ENCODE peak calls at places on chromosome 7, in five cellular contexts. W, T, D, X and Q are unnamed samples.

GRCh38 chr7:17266559-17266958 is 31.9 kb upstream of the AHR start:
- DNase-seq in W (no peak), D (no peak), X (no peak), T (no peak), Q (no peak)

GRCh38 chr7:107506683-107507339 is 37.0 kb downstream of the GPR22 start:
- DNase-seq in W (no peak), X (peak; percentile 51), T (peak; percentile 11), D (no peak), Q (no peak)

GRCh38 chr7:112233048-112233697 is 26.7 kb downstream of the ZNF277 start:
- DNase-seq in D (no peak), X (no peak), T (no peak), W (no peak), Q (no peak)

GRCh38 chr7:50369408-50370026 is 65.0 kb downstream of the IKZF1 start:
- DNase-seq in X (no peak), T (no peak), W (peak; percentile 85), D (no peak), Q (no peak)

GRCh38 chr7:142303650-142304049 is 45.8 kb upstream of the PRSS58 start:
- DNase-seq in W (peak; percentile 83), D (no peak), T (no peak), X (no peak), Q (no peak)

GRCh38 chr7:93156884-93157283 is 8.7 kb upstream of the SAMD9L start:
- DNase-seq in X (no peak), W (no peak), D (peak; percentile 16), T (no peak), Q (no peak)

GRCh38 chr7:117975436-117975835 is 102.2 kb upstream of the CTTNBP2 start:
- DNase-seq in T (no peak), D (no peak), W (no peak), X (peak; percentile 29), Q (no peak)

GRCh38 chr7:129041142-129041928 is 13.6 kb downstream of the TNPO3 start:
- DNase-seq in X (no peak), D (no peak), W (peak; percentile 25), T (no peak), Q (no peak)

GRCh38 chr7:157588271-157588589 is 251.4 kb downstream of the DNAJB6 start:
- DNase-seq in W (no peak), D (no peak), X (no peak), T (no peak), Q (no peak)

GRCh38 chr7:68503400-68503799 is 1094.9 kb upstream of the AUTS2 start:
- DNase-seq in T (no peak), W (no peak), D (no peak), X (no peak), Q (no peak)

GRCh38 chr7:20260219-20260618 is 43.0 kb upstream of the MACC1 start:
- DNase-seq in X (no peak), T (peak; percentile 24), D (peak; percentile 98), W (no peak), Q (peak; percentile 18)

GRCh38 chr7:27992092-27992491 is 188.5 kb downstream of the JAZF1 start:
- DNase-seq in X (no peak), D (peak; percentile 23), T (no peak), W (no peak), Q (peak; percentile 7)

GRCh38 chr7:36651404-36651803 is 72.9 kb downstream of the AOAH start:
- DNase-seq in D (peak; percentile 45), X (no peak), W (no peak), T (no peak), Q (peak; percentile 73)

GRCh38 chr7:135317676-135318326 is 84.2 kb downstream of the STRA8 start:
- DNase-seq in W (peak; percentile 20), X (peak; percentile 57), D (no peak), T (no peak), Q (no peak)

GRCh38 chr7:24425664-24426063 is 141.7 kb downstream of the NPY start:
- DNase-seq in X (no peak), W (peak; percentile 56), D (no peak), T (no peak), Q (no peak)

GRCh38 chr7:153258686-153259085 is 499.1 kb downstream of the ACTR3B start:
- DNase-seq in X (no peak), T (no peak), W (peak; percentile 0), D (no peak), Q (no peak)

GRCh38 chr7:462173-463103 is 57.2 kb downstream of the PDGFA start:
- DNase-seq in W (no peak), D (no peak), T (no peak), X (no peak), Q (no peak)

GRCh38 chr7:111089822-111090426 is 1.0 kb upstream of the LRRN3 start:
- DNase-seq in D (no peak), W (peak; percentile 78), T (no peak), X (no peak), Q (no peak)

GRCh38 chr7:149707448-149707886 is 65.9 kb downstream of the ZNF467 start:
- DNase-seq in W (no peak), T (no peak), X (no peak), D (no peak), Q (no peak)

GRCh38 chr7:2732388-2732787 is 44.4 kb downstream of the AMZ1 start:
- DNase-seq in D (no peak), X (no peak), T (no peak), W (no peak), Q (no peak)

GRCh38 chr7:33400214-33400538 is 270.8 kb downstream of the BBS9 start:
- DNase-seq in W (no peak), D (no peak), T (no peak), X (no peak), Q (no peak)

GRCh38 chr7:48301201-48301600 is 129.9 kb downstream of the ABCA13 start:
- DNase-seq in W (no peak), D (no peak), X (no peak), T (no peak), Q (no peak)

GRCh38 chr7:158735935-158736334 is 31.3 kb upstream of the NCAPG2 start:
- DNase-seq in T (no peak), W (no peak), D (no peak), X (no peak), Q (no peak)

GRCh38 chr7:40793132-40793531 is 658.3 kb downstream of the SUGCT start:
- DNase-seq in X (no peak), D (peak; percentile 53), W (no peak), T (no peak), Q (peak; percentile 69)

GRCh38 chr7:157544226-157544625 is 207.4 kb downstream of the DNAJB6 start:
- DNase-seq in X (no peak), T (no peak), D (no peak), W (no peak), Q (no peak)

GRCh38 chr7:135207739-135208416 is 3.4 kb downstream of the WDR91 start:
- DNase-seq in T (no peak), X (no peak), D (no peak), W (no peak), Q (no peak)

GRCh38 chr7:22582860-22583640 is 83.1 kb upstream of the STEAP1B start:
- DNase-seq in X (no peak), T (no peak), W (peak; percentile 77), D (peak; percentile 90), Q (no peak)

GRCh38 chr7:45721949-45722598 is 147.9 kb downstream of the ADCY1 start:
- DNase-seq in W (peak; percentile 30), X (no peak), D (no peak), T (no peak), Q (no peak)

GRCh38 chr7:50475340-50475739 is 25.2 kb upstream of the FIGNL1 start:
- DNase-seq in W (no peak), D (no peak), T (no peak), X (no peak), Q (no peak)

GRCh38 chr7:129110575-129111376 is 33.7 kb upstream of the TSPAN33 start:
- DNase-seq in D (no peak), X (peak; percentile 22), T (no peak), W (peak; percentile 73), Q (no peak)

GRCh38 chr7:123647106-123647730 is 8.4 kb upstream of the LMOD2 start:
- DNase-seq in W (no peak), X (no peak), T (no peak), D (no peak), Q (no peak)

GRCh38 chr7:44122529-44122928 is 819 bp downstream of the POLD2 start:
- DNase-seq in X (no peak), D (no peak), T (no peak), W (no peak), Q (no peak)

GRCh38 chr7:44119829-44120380 is 3.4 kb downstream of the POLD2 start:
- DNase-seq in D (no peak), T (no peak), W (no peak), X (no peak), Q (no peak)

GRCh38 chr7:44123190-44124003 is at the start of gene POLD2:
- DNase-seq in D (peak; percentile 87), T (peak; percentile 99), X (peak; percentile 97), W (peak; percentile 98), Q (peak; percentile 91)

GRCh38 chr7:44120395-44120794 is 3.0 kb downstream of the POLD2 start:
- DNase-seq in X (no peak), T (no peak), D (no peak), W (no peak), Q (no peak)

GRCh38 chr7:44121761-44122420 is 1.5 kb downstream of the POLD2 start:
- DNase-seq in X (no peak), D (no peak), W (no peak), T (no peak), Q (no peak)
- H3K4me3 ChIP-seq in X (no peak overlapping the region), D (peak overlapping the region; percentile 67), W (peak overlapping the region; percentile 75), T (peak overlapping the region; percentile 90), Q (peak overlapping the region; percentile 72)

GRCh38 chr7:95589766-95590165 is 6.5 kb downstream of the PDK4 start:
- DNase-seq in W (no peak), X (no peak), D (no peak), T (no peak), Q (no peak)
- H3K4me3 ChIP-seq in W (no peak overlapping the region), X (no peak overlapping the region), D (no peak overlapping the region), T (no peak overlapping the region), Q (no peak overlapping the region)

GRCh38 chr7:47266799-47267198 is 315.1 kb downstream of the TNS3 start:
- DNase-seq in X (no peak), D (no peak), W (no peak), T (no peak), Q (no peak)

GRCh38 chr7:47267346-47267745 is 314.6 kb downstream of the TNS3 start:
- DNase-seq in T (no peak), X (no peak), D (no peak), W (no peak), Q (no peak)

GRCh38 chr7:47266131-47266706 is 315.7 kb downstream of the TNS3 start:
- DNase-seq in D (peak; percentile 91), W (peak; percentile 77), X (peak; percentile 47), T (peak; percentile 48), Q (peak; percentile 54)

GRCh38 chr7:47269466-47269836 is 312.5 kb downstream of the TNS3 start:
- DNase-seq in W (no peak), T (no peak), X (no peak), D (no peak), Q (no peak)

GRCh38 chr7:47268826-47269465 is 313.0 kb downstream of the TNS3 start:
- DNase-seq in W (no peak), X (no peak), D (no peak), T (no peak), Q (no peak)
- H3K4me3 ChIP-seq in W (no peak overlapping the region), X (no peak overlapping the region), D (no peak overlapping the region), T (no peak overlapping the region), Q (no peak overlapping the region)

GRCh38 chr7:74061840-74062539 is 21.6 kb upstream of the LIMK1 start:
- DNase-seq in X (peak; percentile 76), T (peak; percentile 88), W (no peak), D (peak; percentile 87), Q (peak; percentile 79)
- H3K4me3 ChIP-seq in X (no peak overlapping the region), T (peak overlapping the region; percentile 20), W (no peak overlapping the region), D (no peak overlapping the region), Q (no peak overlapping the region)